ENCODE peak calls at places on chromosomes 12 and 14, in eight cellular contexts. R is tibial nerve, L is heart right ventricle, Y is cardiac muscle cell, Q is mammary epithelial cell, N is psoas muscle, C is hepatocyte, S is transverse colon. B is an unnamed sample.

GRCh38 chr12:16112626-16113560 is 164.6 kb downstream of the SLC15A5 start:
- DNase-seq in R (no peak), S (no peak), Q (no peak), Y (peak; percentile 61), N (no peak), C (no peak), L (no peak), B (no peak)

GRCh38 chr12:109679716-109680520 is 33.7 kb upstream of the FAM222A start:
- DNase-seq in Q (no peak), N (no peak), Y (no peak), L (no peak), C (no peak), R (no peak), S (no peak), B (no peak)

GRCh38 chr12:100698518-100698917 is 96.1 kb upstream of the ANO4 start:
- DNase-seq in Q (peak; percentile 56), S (no peak), C (no peak), L (no peak), R (no peak), N (no peak), Y (no peak), B (no peak)

GRCh38 chr12:32659908-32660440 is 19.1 kb upstream of the DNM1L start:
- DNase-seq in Y (no peak), L (no peak), S (no peak), R (no peak), N (no peak), Q (no peak), C (peak; percentile 23), B (no peak)

GRCh38 chr12:51171884-51172514 is 936 bp downstream of the TFCP2 start:
- DNase-seq in L (no peak), Y (peak; percentile 40), Q (peak; percentile 25), S (peak; percentile 24), R (peak; percentile 12), C (peak; percentile 44), N (no peak), B (peak; percentile 11)

GRCh38 chr14:92880851-92881250 is 42.1 kb upstream of the CHGA start:
- DNase-seq in C (peak; percentile 43), Y (peak; percentile 43), Q (peak; percentile 58), R (no peak), L (no peak), N (peak; percentile 62), S (no peak), B (no peak)

GRCh38 chr14:52895000-52895399 is 55.9 kb downstream of the FERMT2 start:
- DNase-seq in L (no peak), Y (no peak), Q (no peak), S (no peak), N (no peak), C (no peak), R (no peak), B (no peak)

GRCh38 chr12:108196319-108196718 is 67.2 kb downstream of the WSCD2 start:
- DNase-seq in R (no peak), N (no peak), S (no peak), C (no peak), Y (no peak), Q (no peak), L (no peak), B (no peak)

GRCh38 chr12:63440063-63440462 is 228.2 kb downstream of the DPY19L2 start:
- DNase-seq in Y (no peak), R (no peak), Q (no peak), L (no peak), C (peak; percentile 6), N (no peak), S (no peak), B (no peak)

GRCh38 chr14:76376001-76376404 is at the start of gene ESRRB:
- DNase-seq in N (no peak), Y (peak; percentile 61), Q (peak; percentile 11), L (no peak), S (no peak), R (no peak), C (peak; percentile 13), B (no peak)

GRCh38 chr14:64701660-64702059 is 2.6 kb upstream of the PLEKHG3 start:
- DNase-seq in Y (no peak), S (no peak), L (no peak), Q (no peak), N (no peak), C (peak; percentile 5), R (no peak), B (no peak)

GRCh38 chr12:104643921-104644669 is 187.3 kb downstream of the CHST11 start:
- DNase-seq in R (no peak), S (peak; percentile 61), Q (no peak), L (no peak), C (no peak), Y (no peak), N (no peak), B (no peak)

GRCh38 chr12:91256471-91256870 is 73.9 kb upstream of the DCN start:
- DNase-seq in Y (no peak), Q (no peak), S (no peak), R (no peak), C (peak; percentile 9), N (no peak), L (no peak), B (no peak)

GRCh38 chr12:112198120-112198733 is 72.9 kb downstream of the TRAFD1 start:
- DNase-seq in L (peak; percentile 26), R (no peak), S (peak; percentile 28), Q (peak; percentile 17), N (no peak), Y (peak; percentile 86), C (peak; percentile 78), B (peak; percentile 48)

GRCh38 chr14:77120771-77121743 is 20.5 kb downstream of the ZDHHC22 start:
- DNase-seq in R (no peak), Y (no peak), C (no peak), Q (no peak), L (no peak), N (no peak), S (peak; percentile 59), B (no peak)

GRCh38 chr14:94390372-94391086 is 2.1 kb upstream of the SERPINA1 start:
- DNase-seq in C (no peak), R (peak; percentile 37), Q (peak; percentile 36), L (peak; percentile 60), N (peak; percentile 66), S (peak; percentile 86), Y (no peak), B (peak; percentile 60)

GRCh38 chr12:100170313-100170858 is 27.7 kb upstream of the BLTP3B start:
- DNase-seq in L (no peak), R (no peak), Q (no peak), Y (no peak), N (no peak), S (no peak), C (no peak), B (no peak)

GRCh38 chr12:41697161-41697560 is 447.5 kb downstream of the GXYLT1 start:
- DNase-seq in C (no peak), Q (no peak), R (no peak), Y (no peak), L (no peak), N (no peak), S (no peak), B (no peak)
- H3K36me3 ChIP-seq in C (no peaks in the 10 kb centered on the region), Q (no peaks in the 10 kb centered on the region), R (no peaks in the 10 kb centered on the region), Y (no peaks in the 10 kb centered on the region), L (no peaks in the 10 kb centered on the region), N (no peaks in the 10 kb centered on the region), S (no peaks in the 10 kb centered on the region), B (no peaks in the 10 kb centered on the region)

DNA sequence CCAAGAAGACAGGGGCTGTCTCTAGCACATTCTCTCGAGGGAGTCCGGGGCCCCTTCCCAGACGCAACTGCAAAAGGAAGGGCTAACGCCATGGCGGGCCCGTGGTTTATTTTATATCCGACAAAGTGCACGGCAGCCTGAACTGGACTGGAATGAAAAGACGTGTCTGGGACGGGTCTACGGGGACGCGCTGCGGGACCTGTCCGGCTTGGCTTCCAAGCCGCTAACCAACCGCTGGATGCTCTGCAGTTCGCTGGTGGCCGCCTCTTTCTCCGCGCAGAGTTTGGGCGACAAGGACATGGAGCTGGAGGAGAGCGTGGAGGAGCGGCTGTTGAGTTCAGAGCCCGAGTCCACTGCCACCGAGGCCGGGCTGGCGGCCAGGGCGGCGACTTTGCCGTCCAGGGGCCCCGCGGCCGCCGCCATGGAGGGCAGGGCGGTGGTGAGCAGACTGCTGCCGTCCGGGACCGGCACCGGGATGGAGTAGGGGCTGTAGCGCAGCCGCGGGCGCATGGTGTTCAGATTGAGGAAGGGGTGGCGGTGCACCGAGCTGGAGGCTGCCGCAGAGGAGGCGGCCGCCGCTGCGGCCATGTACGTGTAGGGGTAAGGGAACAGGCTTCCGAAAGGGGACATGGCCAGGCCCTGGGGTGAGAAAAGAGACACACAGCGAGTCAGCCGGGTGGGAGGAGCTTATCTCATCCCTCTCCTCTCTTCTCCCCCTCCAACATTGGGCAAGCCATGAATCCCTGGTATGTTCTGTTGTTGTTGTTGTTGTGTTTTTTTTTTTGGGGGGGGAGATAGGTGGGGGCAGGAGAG is 12.1 kb downstream of the TBX3 start:
- DNase-seq in Q (peak; percentile 56), Y (no peak), N (no peak), L (no peak), C (peak; percentile 75), R (no peak), S (no peak), B (no peak)
- H3K27me3 ChIP-seq in Q (no peaks in the 10 kb centered on the region), Y (peaks cover 29% of the 10 kb centered on the region), N (no peaks in the 10 kb centered on the region), L (peaks cover 18% of the 10 kb centered on the region), C (no peaks in the 10 kb centered on the region), R (no peaks in the 10 kb centered on the region), S (peaks cover 63% of the 10 kb centered on the region), B (no peaks in the 10 kb centered on the region)

DNA sequence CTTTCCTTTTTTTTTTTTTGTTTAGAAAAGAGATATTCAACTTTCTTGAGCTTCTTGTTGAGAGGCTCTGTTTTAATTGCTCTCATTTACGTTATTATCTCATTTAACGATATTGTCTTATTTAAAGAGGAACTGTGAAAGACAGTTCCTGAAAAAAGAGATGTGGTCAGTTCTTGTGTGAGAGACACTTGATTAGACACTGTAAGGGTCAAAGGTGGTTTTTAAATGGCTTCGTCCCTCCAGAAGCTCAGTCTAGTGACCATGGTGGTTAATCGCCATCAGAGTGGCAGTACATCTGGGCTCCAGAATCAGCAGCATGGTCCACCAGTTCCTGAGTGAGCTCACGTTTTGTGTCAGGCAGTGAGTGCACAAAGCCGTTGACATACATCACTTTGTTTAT is 57.9 kb upstream of the KCNA5 start:
- DNase-seq in N (no peak), C (no peak), Q (no peak), Y (no peak), L (no peak), R (no peak), S (no peak), B (no peak)
- H3K36me3 ChIP-seq in N (no peaks in the 10 kb centered on the region), C (no peaks in the 10 kb centered on the region), Q (no peaks in the 10 kb centered on the region), Y (no peaks in the 10 kb centered on the region), L (no peaks in the 10 kb centered on the region), R (no peaks in the 10 kb centered on the region), S (no peaks in the 10 kb centered on the region), B (no peaks in the 10 kb centered on the region)

GRCh38 chr14:51173863-51174262 is 66.2 kb upstream of the TMX1 start:
- DNase-seq in Q (no peak), Y (no peak), L (no peak), C (no peak), R (no peak), N (no peak), S (no peak), B (peak; percentile 15)

GRCh38 chr14:51167587-51168219 is 72.3 kb upstream of the TMX1 start:
- DNase-seq in Y (no peak), R (peak; percentile 50), C (no peak), Q (no peak), N (no peak), L (no peak), S (no peak), B (no peak)

GRCh38 chr14:51165415-51165814 is 70.5 kb upstream of the TRIM9 start:
- DNase-seq in Q (peak; percentile 32), L (no peak), C (no peak), Y (no peak), N (no peak), S (no peak), R (no peak), B (no peak)

DNA sequence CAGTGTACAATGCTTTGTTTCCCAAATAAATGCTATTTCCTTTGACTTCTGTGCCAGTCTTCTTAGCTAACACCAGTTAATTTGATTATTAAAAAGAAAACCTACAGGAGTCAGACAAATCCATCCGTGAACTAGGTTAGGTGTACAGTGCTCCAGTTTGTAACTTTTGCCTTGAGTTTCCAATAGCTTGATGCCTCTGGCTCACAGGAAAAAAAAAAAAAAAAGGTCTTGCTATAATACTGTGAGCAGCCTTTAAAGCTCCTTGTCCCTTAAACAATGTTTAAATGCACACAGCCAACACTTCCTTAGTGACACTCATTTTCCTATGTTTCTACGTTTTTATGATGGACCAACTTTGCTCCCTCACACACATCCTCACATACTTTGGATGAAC is 71.8 kb upstream of the TMX1 start:
- DNase-seq in R (no peak), S (no peak), L (no peak), N (no peak), Y (no peak), C (no peak), Q (no peak), B (no peak)
- H3K27me3 ChIP-seq in R (no peaks in the 10 kb centered on the region), S (no peaks in the 10 kb centered on the region), L (no peaks in the 10 kb centered on the region), N (no peaks in the 10 kb centered on the region), Y (no peaks in the 10 kb centered on the region), C (no peaks in the 10 kb centered on the region), Q (peaks cover 5% of the 10 kb centered on the region), B (no peaks in the 10 kb centered on the region)

B was measured in MG63.